ENCODE peak calls at places on chromosomes 4 and X, in six cellular contexts. G is tibial nerve; E is thoracic aorta; A is IMR-90; V is mammary epithelial cell; Y is CD8-positive, alpha-beta T cell. C is an unnamed sample.
A peak's percentile ranks its signal among the peaks of the same experiment; 100 is the strongest.

GRCh38 chr4:118154643-118155042 is 120.4 kb downstream of the NDST3 start:
- DNase-seq in G (no peak), E (no peak), A (peak; percentile 63), V (peak; percentile 20), Y (no peak), C (no peak)

GRCh38 chrX:68660746-68661145 is 13.3 kb downstream of the STARD8 start:
- DNase-seq in G (no peak), E (no peak), A (no peak), V (no peak), Y (no peak), C (no peak)

GRCh38 chr4:177070533-177070932 is 239.1 kb upstream of the NEIL3 start:
- DNase-seq in G (no peak), E (no peak), A (peak; percentile 40), V (no peak), Y (no peak), C (no peak)

GRCh38 chr4:2833671-2834000 is 10.0 kb upstream of the ADD1 start:
- DNase-seq in G (peak; percentile 6), E (no peak), A (no peak), V (no peak), Y (no peak), C (no peak)

GRCh38 chrX:110671068-110671803 is 124.4 kb downstream of the CHRDL1 start:
- DNase-seq in G (no peak), E (no peak), A (no peak), V (peak; percentile 17), Y (no peak), C (no peak)

GRCh38 chr4:3436798-3437581 is 4.8 kb upstream of the HGFAC start:
- DNase-seq in G (no peak), E (no peak), A (peak; percentile 35), V (peak; percentile 93), Y (no peak), C (no peak)

GRCh38 chr4:103719320-103720204 is at the start of gene TACR3:
- DNase-seq in G (no peak), E (no peak), A (no peak), V (no peak), Y (no peak), C (no peak)

GRCh38 chr4:160980091-160980490 is 1183.7 kb downstream of the FSTL5 start:
- DNase-seq in G (no peak), E (no peak), A (no peak), V (no peak), Y (no peak), C (no peak)

GRCh38 chr4:156581282-156581681 is 390.3 kb downstream of the PDGFC start:
- DNase-seq in G (no peak), E (no peak), A (no peak), V (no peak), Y (no peak), C (no peak)

GRCh38 chr4:122293374-122294365 is 85.1 kb upstream of the ADAD1 start:
- DNase-seq in G (no peak), E (no peak), A (no peak), V (no peak), Y (no peak), C (no peak)

GRCh38 chrX:68508799-68509198 is 9.9 kb downstream of the YIPF6 start:
- DNase-seq in G (no peak), E (no peak), A (no peak), V (peak; percentile 9), Y (no peak), C (no peak)

GRCh38 chrX:29090811-29091210 is 503.6 kb downstream of the IL1RAPL1 start:
- DNase-seq in G (no peak), E (no peak), A (peak; percentile 29), V (no peak), Y (no peak), C (no peak)

GRCh38 chr4:156169011-156169410 is 215.3 kb upstream of the CTSO start:
- DNase-seq in G (no peak), E (no peak), A (peak; percentile 95), V (peak; percentile 80), Y (no peak), C (no peak)

GRCh38 chr4:2249526-2249991 is 7.6 kb upstream of the HAUS3 start:
- DNase-seq in G (no peak), E (no peak), A (no peak), V (no peak), Y (peak; percentile 0), C (no peak)

DNA sequence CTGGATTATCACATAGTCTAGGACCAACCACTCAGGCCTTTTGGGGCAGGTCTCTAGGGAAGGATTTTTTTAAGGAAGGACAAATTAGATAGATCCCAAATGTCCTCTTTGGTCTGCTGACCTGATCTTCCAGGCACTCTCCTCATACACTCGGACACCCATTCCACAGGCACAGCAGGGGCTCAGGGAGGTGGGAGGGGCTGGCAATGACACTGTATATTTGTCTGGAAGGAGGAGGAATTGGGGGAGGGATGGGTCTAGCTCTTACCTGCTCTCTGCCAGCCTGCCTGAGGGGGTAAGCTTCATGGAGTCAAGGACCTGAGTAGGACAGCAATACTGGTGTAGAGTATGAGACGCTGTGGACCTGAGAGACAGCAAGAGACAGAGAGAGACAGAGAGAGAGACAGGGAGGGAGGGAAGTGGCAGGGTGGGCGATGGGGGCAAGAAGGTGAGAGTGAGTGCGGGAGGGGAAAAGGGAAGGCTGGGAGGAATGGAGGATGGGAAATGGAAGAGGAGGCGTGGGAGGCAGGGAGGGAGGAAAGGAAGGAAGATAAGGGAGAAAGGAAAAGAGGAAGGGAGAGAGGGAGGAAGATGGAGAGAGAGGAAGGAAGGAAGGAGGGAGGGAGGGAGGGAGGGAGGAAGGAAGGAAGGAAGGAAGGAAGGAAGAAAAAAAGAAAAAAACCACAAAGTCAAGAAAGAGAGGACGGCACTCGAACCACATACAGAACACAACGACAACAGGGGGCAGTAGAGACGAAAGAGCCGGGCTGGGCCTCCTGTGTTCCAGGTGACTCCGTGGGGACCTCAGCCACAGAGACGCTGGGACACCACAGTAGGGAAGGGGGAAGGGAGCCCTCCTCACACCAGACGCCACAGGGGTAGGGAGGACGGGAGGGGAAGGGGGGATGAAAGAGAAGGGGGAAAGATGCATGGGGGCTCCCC is 1.8 kb downstream of the IQSEC2 start:
- DNase-seq in G (no peak), E (no peak), A (no peak), V (no peak), Y (no peak), C (no peak)
- H3K4me1 ChIP-seq in G (peaks cover 25% of the 10 kb centered on the region), E (peaks cover 9% of the 10 kb centered on the region), A (peaks cover 7% of the 10 kb centered on the region), V (peaks cover 3% of the 10 kb centered on the region), Y (peaks cover 8% of the 10 kb centered on the region), C (peaks cover 3% of the 10 kb centered on the region)

GRCh38 chr4:38757945-38758344 is 24.8 kb downstream of the TLR10 start:
- DNase-seq in G (no peak), E (no peak), A (no peak), V (no peak), Y (no peak), C (no peak)
- H3K27ac ChIP-seq in G (peak overlapping the region; percentile 89), E (no peak overlapping the region), A (no peak overlapping the region), V (no peak overlapping the region), Y (no peak overlapping the region), C (no peak overlapping the region)

DNA sequence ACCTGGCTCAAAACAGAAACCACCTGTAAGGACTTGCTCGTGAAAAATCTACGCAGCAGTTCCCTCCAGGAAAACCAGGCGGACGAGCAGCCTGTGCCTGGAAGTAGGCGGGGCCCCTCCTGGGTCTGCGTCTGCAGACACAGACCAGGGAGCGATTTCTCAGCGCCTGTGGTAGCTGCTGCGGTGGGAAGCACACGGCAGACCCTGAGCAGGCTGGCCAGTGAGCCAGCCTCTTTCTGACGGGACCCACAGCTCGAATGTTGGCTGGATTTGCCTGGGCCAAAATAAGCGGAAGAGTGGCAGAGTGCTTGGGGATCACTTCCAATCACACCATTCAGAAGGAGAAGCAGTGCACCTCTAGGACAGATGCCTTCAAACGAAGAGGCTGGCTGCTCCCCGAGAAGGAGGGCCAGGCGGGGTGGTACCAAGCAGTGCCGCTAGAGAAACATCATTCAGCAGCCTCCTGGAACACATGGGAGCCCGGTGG is 86.0 kb downstream of the GATB start:
- DNase-seq in G (no peak), E (no peak), A (no peak), V (peak; percentile 69), Y (no peak), C (no peak)
- H3K4me3 ChIP-seq in G (peak overlapping the region; percentile 10), E (peak overlapping the region; percentile 67), A (no peak overlapping the region), V (peak overlapping the region; percentile 30), Y (no peak overlapping the region), C (no peak overlapping the region)

DNA sequence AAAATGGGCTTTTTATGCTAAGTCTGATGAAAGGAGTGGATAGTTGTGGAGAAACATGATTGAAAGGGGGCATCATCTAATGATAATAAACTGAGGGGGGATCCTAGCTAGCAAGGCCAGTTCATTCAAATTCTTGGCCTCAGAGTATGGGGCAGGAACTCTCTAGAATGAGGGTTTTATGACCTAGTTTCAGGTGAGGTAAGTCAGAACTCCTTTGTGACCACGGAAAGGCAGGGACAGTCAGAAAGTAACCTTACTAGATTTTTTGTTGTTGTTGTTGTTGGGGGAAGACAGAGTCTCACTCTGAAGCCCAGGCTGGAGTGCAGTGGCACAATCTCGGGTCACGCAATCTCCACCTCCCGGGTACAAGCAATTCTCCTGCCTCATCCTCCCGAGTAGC is 1.5 kb upstream of the PAQR3 start:
- DNase-seq in G (no peak), E (no peak), A (no peak), V (no peak), Y (no peak), C (no peak)
- H3K4me1 ChIP-seq in G (no peaks in the 10 kb centered on the region), E (peaks cover 7% of the 10 kb centered on the region), A (peaks cover 2% of the 10 kb centered on the region), V (peaks cover 13% of the 10 kb centered on the region), Y (peaks cover 26% of the 10 kb centered on the region), C (peaks cover 14% of the 10 kb centered on the region)

GRCh38 chr4:159055851-159056250 is 47.0 kb upstream of the RAPGEF2 start:
- DNase-seq in G (no peak), E (no peak), A (no peak), V (no peak), Y (no peak), C (no peak)

GRCh38 chr4:159048166-159048886 is 54.6 kb upstream of the RAPGEF2 start:
- DNase-seq in G (peak; percentile 45), E (no peak), A (peak; percentile 79), V (peak; percentile 65), Y (no peak), C (no peak)

GRCh38 chr4:159049780-159050375 is 53.0 kb upstream of the RAPGEF2 start:
- DNase-seq in G (no peak), E (no peak), A (no peak), V (no peak), Y (no peak), C (no peak)

GRCh38 chr4:159051245-159052071 is 51.4 kb upstream of the RAPGEF2 start:
- DNase-seq in G (no peak), E (no peak), A (no peak), V (no peak), Y (no peak), C (no peak)

DNA sequence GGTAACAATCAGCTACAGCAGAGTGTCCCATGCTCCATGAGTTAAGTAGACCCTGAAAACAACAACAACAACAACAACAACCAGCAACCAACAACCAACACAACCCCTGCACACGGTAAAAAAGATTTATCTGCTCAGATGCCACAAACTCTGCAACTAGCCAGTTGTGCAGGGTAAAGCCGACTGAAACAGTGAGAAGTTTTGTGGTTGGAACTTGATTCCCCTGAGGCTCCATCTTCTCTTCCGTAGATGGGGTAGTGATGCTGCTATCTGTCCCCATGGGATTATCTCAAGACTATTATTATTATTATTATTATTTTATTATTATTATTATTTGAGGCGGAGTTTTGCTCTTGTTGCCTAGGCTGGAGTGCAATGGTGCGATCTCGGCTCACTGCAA is 50.6 kb upstream of the RAPGEF2 start:
- DNase-seq in G (no peak), E (no peak), A (no peak), V (no peak), Y (no peak), C (no peak)
- H3K27ac ChIP-seq in G (no peak overlapping the region), E (no peak overlapping the region), A (no peak overlapping the region), V (no peak overlapping the region), Y (no peak overlapping the region), C (no peak overlapping the region)

GRCh38 chrX:48677456-48678030 is 6.1 kb upstream of the WAS start:
- DNase-seq in G (no peak), E (no peak), A (no peak), V (no peak), Y (no peak), C (no peak)
- H3K4me3 ChIP-seq in G (no peak overlapping the region), E (peak overlapping the region; percentile 76), A (no peak overlapping the region), V (no peak overlapping the region), Y (peak overlapping the region; percentile 76), C (no peak overlapping the region)